ENCODE peak calls at places on chromosomes 13 and 19, in six cellular contexts. One of them, this sample, is unnamed.

GRCh38 chr13:65856464-65856863 is 1373.7 kb downstream of the PCDH9 start:
- DNase-seq in aorta: no peak
- DNase-seq in hypothalamus: no peak
- DNase-seq in activated CD4-positive, alpha-beta T cell treated with anti-CD3 and anti-CD28 coated beads, Interleukin-2, amount 50 U/mL, for 24 hours: no peak
- DNase-seq in AG10803: peak; percentile 20
- DNase-seq in NCI-H460: no peak
- DNase-seq in this sample: no peak

GRCh38 chr13:30169442-30169841 is 137.9 kb downstream of the KATNAL1 start:
- DNase-seq in aorta: no peak
- DNase-seq in hypothalamus: no peak
- DNase-seq in activated CD4-positive, alpha-beta T cell treated with anti-CD3 and anti-CD28 coated beads, Interleukin-2, amount 50 U/mL, for 24 hours: no peak
- DNase-seq in AG10803: no peak
- DNase-seq in NCI-H460: no peak
- DNase-seq in this sample: no peak

GRCh38 chr13:109093988-109094387 is 464.6 kb downstream of the MYO16 start:
- DNase-seq in aorta: no peak
- DNase-seq in hypothalamus: no peak
- DNase-seq in activated CD4-positive, alpha-beta T cell treated with anti-CD3 and anti-CD28 coated beads, Interleukin-2, amount 50 U/mL, for 24 hours: no peak
- DNase-seq in AG10803: no peak
- DNase-seq in NCI-H460: no peak
- DNase-seq in this sample: no peak

GRCh38 chr19:54682306-54682705 is 19.5 kb downstream of the LILRB4 start:
- DNase-seq in aorta: no peak
- DNase-seq in hypothalamus: no peak
- DNase-seq in activated CD4-positive, alpha-beta T cell treated with anti-CD3 and anti-CD28 coated beads, Interleukin-2, amount 50 U/mL, for 24 hours: no peak
- DNase-seq in AG10803: no peak
- DNase-seq in NCI-H460: no peak
- DNase-seq in this sample: no peak

GRCh38 chr19:38267780-38268430 is 3.5 kb downstream of the SPINT2 start:
- DNase-seq in aorta: no peak
- DNase-seq in hypothalamus: no peak
- DNase-seq in activated CD4-positive, alpha-beta T cell treated with anti-CD3 and anti-CD28 coated beads, Interleukin-2, amount 50 U/mL, for 24 hours: no peak
- DNase-seq in AG10803: no peak
- DNase-seq in NCI-H460: no peak
- DNase-seq in this sample: no peak

GRCh38 chr13:113348591-113348990 is 15.3 kb downstream of the GRTP1 start:
- DNase-seq in aorta: peak; percentile 71
- DNase-seq in hypothalamus: no peak
- DNase-seq in activated CD4-positive, alpha-beta T cell treated with anti-CD3 and anti-CD28 coated beads, Interleukin-2, amount 50 U/mL, for 24 hours: no peak
- DNase-seq in AG10803: no peak
- DNase-seq in NCI-H460: no peak
- DNase-seq in this sample: no peak

GRCh38 chr19:58572818-58573657 is at the start of gene MZF1:
- DNase-seq in aorta: peak; percentile 100
- DNase-seq in hypothalamus: no peak
- DNase-seq in activated CD4-positive, alpha-beta T cell treated with anti-CD3 and anti-CD28 coated beads, Interleukin-2, amount 50 U/mL, for 24 hours: peak; percentile 97
- DNase-seq in AG10803: peak; percentile 100
- DNase-seq in NCI-H460: peak; percentile 99
- DNase-seq in this sample: no peak

GRCh38 chr19:5880196-5880595 is 9.9 kb upstream of the FUT5 start:
- DNase-seq in aorta: no peak
- DNase-seq in hypothalamus: no peak
- DNase-seq in activated CD4-positive, alpha-beta T cell treated with anti-CD3 and anti-CD28 coated beads, Interleukin-2, amount 50 U/mL, for 24 hours: no peak
- DNase-seq in AG10803: no peak
- DNase-seq in NCI-H460: no peak
- DNase-seq in this sample: no peak

GRCh38 chr13:43686557-43686956 is 100.2 kb downstream of the ENOX1 start:
- DNase-seq in aorta: no peak
- DNase-seq in hypothalamus: no peak
- DNase-seq in activated CD4-positive, alpha-beta T cell treated with anti-CD3 and anti-CD28 coated beads, Interleukin-2, amount 50 U/mL, for 24 hours: no peak
- DNase-seq in AG10803: peak; percentile 83
- DNase-seq in NCI-H460: peak; percentile 30
- DNase-seq in this sample: no peak

GRCh38 chr13:45238945-45239795 is 38.3 kb upstream of the KCTD4 start:
- DNase-seq in aorta: no peak
- DNase-seq in hypothalamus: no peak
- DNase-seq in activated CD4-positive, alpha-beta T cell treated with anti-CD3 and anti-CD28 coated beads, Interleukin-2, amount 50 U/mL, for 24 hours: no peak
- DNase-seq in AG10803: peak; percentile 74
- DNase-seq in NCI-H460: no peak
- DNase-seq in this sample: no peak

GRCh38 chr19:27746691-27747380 is 1466.1 kb downstream of the UQCRFS1 start:
- DNase-seq in aorta: no peak
- DNase-seq in hypothalamus: no peak
- DNase-seq in activated CD4-positive, alpha-beta T cell treated with anti-CD3 and anti-CD28 coated beads, Interleukin-2, amount 50 U/mL, for 24 hours: no peak
- DNase-seq in AG10803: peak; percentile 13
- DNase-seq in NCI-H460: no peak
- DNase-seq in this sample: no peak